ENCODE peak calls at places on chromosomes 11 and 22, in seven cellular contexts. A is fibroblast of lung, P is GM23338, G is psoas muscle, Q is pancreas, F is HCT116, N is breast epithelium. Y is an unnamed sample. For H3K4me1, the result is how much of the 10 kb centered on the place peaks cover.

GRCh38 chr22:23269441-23270211 is 89.3 kb downstream of the BCR start:
- DNase-seq in A (no peak), P (peak), G (no peak), Q (no peak), F (no peak), N (no peak), Y (no peak)

GRCh38 chr11:11532574-11532973 is 89.2 kb downstream of the GALNT18 start:
- DNase-seq in A (peak), P (no peak), G (no peak), Q (no peak), F (no peak), N (no peak), Y (no peak)

GRCh38 chr11:113159967-113160621 is 154.3 kb upstream of the TTC12 start:
- DNase-seq in A (no peak), P (no peak), G (no peak), Q (no peak), F (no peak), N (no peak), Y (peak)

GRCh38 chr11:127521413-127521812 is 520.8 kb upstream of the KIRREL3 start:
- DNase-seq in A (peak), P (no peak), G (no peak), Q (no peak), F (no peak), N (no peak), Y (no peak)

GRCh38 chr11:104095791-104096190 is 59.4 kb downstream of the DDI1 start:
- DNase-seq in A (no peak), P (no peak), G (no peak), Q (no peak), F (no peak), N (no peak), Y (no peak)

GRCh38 chr11:128133501-128133900 is 453.9 kb downstream of the ETS1 start:
- DNase-seq in A (peak), P (peak), G (no peak), Q (no peak), F (no peak), N (no peak), Y (no peak)

GRCh38 chr11:59102259-59102765 is 4.7 kb upstream of the FAM111B start:
- DNase-seq in A (peak), P (peak), G (peak), Q (peak), F (no peak), N (peak), Y (peak)

GRCh38 chr11:66625041-66625751 is 8.8 kb downstream of the RBM14 start:
- DNase-seq in A (no peak), P (no peak), G (no peak), Q (no peak), F (no peak), N (no peak), Y (no peak)

GRCh38 chr11:130323452-130324448 is 9.0 kb upstream of the ZBTB44 start:
- DNase-seq in A (peak), P (no peak), G (no peak), Q (no peak), F (no peak), N (no peak), Y (no peak)

GRCh38 chr11:20310137-20310536 is 53.4 kb upstream of the HTATIP2 start:
- DNase-seq in A (no peak), P (no peak), G (no peak), Q (no peak), F (no peak), N (no peak), Y (no peak)

GRCh38 chr22:35324067-35324466 is 24.4 kb downstream of the TOM1 start:
- DNase-seq in A (no peak), P (no peak), G (peak), Q (no peak), F (no peak), N (no peak), Y (no peak)

GRCh38 chr11:11746454-11746853 is 95.3 kb upstream of the USP47 start:
- DNase-seq in A (no peak), P (no peak), G (no peak), Q (no peak), F (no peak), N (no peak), Y (no peak)

GRCh38 chr11:95698939-95699562 is 90.5 kb downstream of the FAM76B start:
- DNase-seq in A (peak), P (no peak), G (no peak), Q (no peak), F (no peak), N (no peak), Y (no peak)

GRCh38 chr11:60978546-60979380 is 7.3 kb downstream of the CD6 start:
- DNase-seq in A (peak), P (no peak), G (no peak), Q (no peak), F (no peak), N (no peak), Y (no peak)

GRCh38 chr22:36405671-36406070 is 17.9 kb upstream of the MYH9 start:
- DNase-seq in A (no peak), P (no peak), G (no peak), Q (no peak), F (no peak), N (no peak), Y (no peak)

GRCh38 chr11:74860743-74861142 is 88.1 kb downstream of the XRRA1 start:
- DNase-seq in A (no peak), P (no peak), G (no peak), Q (no peak), F (no peak), N (no peak), Y (no peak)

GRCh38 chr22:35971418-35972119 is 57.1 kb downstream of the RBFOX2 start:
- DNase-seq in A (peak), P (no peak), G (no peak), Q (no peak), F (no peak), N (no peak), Y (no peak)

DNA sequence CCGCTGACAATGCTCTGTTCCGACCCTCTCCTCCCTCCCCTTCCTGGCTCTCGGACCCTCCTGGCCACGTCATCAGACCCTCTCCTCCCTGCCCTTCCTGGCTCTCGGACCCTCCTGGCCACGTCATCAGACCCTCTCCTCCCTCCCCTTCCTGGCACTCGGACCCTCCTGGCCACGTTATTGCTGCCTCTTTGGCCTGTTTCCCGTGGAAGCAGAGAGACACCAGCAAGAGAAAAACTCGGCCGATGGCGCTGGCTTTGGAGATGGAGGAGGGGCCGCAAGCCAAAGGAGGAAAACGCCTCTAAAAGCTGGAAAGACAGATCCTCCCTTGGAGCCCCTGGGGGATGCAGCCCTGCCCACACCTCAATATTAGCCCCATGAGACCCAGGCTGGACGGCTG is 463.3 kb downstream of the BRD1 start:
- DNase-seq in A (no peak), P (no peak), G (no peak), Q (no peak), F (no peak), N (peak), Y (no peak)
- H3K4me3 ChIP-seq in A (no peak), P (no peak), G (no peak), Q (no peak), F (no peak), N (no peak), Y (no peak)

DNA sequence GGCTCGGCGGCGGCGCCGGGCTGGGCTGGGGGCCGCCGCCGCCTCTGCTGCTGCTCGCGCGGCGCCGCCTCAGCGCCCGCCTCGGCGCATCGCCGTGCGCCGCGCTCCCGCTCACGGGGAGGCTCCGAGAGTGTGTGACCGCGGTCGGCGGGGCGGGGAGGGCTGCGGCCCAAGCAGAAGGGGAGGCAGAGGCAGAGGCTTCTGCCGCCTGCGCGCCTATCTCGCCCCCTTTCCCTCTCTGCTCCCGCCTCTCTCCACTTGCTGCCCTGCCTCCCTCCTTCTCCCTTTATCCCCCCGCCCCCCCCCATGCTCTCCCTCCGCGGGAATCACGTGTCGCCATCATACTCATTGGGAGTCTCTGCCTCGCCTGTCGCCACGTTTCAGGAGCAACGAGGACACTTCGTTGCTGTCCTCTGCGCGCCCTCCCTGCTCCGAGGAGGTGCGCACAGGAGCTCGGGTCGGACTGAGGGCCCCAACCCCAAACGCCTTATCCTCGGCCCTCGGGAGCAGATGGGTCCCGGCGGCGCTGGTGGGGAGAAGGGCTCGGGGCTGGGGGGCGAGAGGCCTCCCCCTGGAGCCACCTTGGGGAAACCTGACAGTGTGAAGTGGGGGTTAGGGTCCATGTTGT is at the start of gene GUCY1A2:
- DNase-seq in A (peak), P (peak), G (peak), Q (peak), F (no peak), N (no peak), Y (no peak)
- H3K27ac ChIP-seq in A (no peak), P (no peak), G (no peak), Q (peak), F (no peak), N (no peak), Y (no peak)

DNA sequence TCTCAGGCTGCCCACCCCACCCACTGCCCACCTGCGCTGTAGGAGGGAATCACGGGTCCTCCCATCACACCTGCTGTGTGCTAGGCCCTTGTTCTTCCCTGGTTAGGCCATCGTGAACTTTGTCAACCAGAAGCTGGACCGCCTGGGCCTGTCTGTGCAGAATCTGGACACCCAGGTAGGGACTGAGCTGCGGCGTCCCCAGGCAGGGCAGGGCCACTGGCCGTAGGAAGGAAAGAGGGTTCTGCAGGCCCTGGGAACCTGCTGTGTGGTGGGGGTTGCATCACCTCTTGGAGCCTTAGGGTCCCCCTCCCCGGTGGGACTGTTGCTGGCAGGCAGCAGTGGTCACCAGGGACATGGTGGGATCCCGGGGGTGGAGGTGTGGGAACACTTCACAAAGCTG is 15.5 kb downstream of the PARVG start:
- DNase-seq in A (no peak), P (no peak), G (no peak), Q (no peak), F (no peak), N (no peak), Y (no peak)
- H3K4me1 ChIP-seq in A (under half), P (under half), G (under half), Q (under half), F (under half), N (under half), Y (under half)

GRCh38 chr11:107708787-107709186 is 3.1 kb downstream of the SLN start:
- DNase-seq in A (no peak), P (no peak), G (peak), Q (no peak), F (no peak), N (no peak), Y (no peak)
- H3K4me3 ChIP-seq in A (no peak), P (no peak), G (peak), Q (no peak), F (no peak), N (no peak), Y (no peak)

DNA sequence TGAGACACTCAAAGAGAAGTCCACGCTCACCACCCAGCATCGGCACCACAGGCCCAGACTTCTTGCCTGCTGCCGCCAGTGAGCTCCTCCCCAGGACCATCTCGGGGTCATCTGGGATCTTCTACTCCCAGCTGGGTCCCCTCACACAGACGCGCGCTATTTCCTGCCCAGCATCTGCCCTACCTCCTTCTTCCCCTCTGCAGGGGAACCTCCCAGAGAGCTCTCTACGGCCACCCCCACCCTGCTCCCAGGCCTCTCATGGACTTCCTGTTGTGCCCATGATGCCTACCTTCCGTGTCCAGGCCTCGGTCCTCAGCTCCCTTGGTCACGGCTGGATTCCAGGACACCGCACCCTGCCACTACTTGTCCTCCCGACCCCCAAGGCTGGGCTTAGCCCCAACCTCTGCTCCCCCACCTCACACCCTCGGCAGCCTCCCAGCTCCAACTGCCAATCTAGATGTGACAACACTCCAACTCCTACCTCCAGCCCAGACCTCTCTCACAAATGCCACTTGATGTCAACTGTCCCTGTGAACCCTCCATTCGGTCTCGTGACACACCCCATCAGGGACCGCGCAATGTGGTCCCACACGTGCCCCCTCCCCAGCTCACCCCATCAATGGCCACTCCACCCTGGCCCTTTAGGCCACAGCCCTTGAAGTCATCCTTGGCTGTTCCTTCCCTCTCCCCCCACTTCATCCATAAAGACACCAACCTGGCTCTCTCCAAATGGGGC is 45.3 kb downstream of the SGSM3 start:
- DNase-seq in A (no peak), P (no peak), G (no peak), Q (no peak), F (no peak), N (peak), Y (no peak)
- H3K27ac ChIP-seq in A (peak), P (no peak), G (no peak), Q (no peak), F (no peak), N (peak), Y (peak)

GRCh38 chr11:1306186-1307162 is 3.0 kb downstream of the TOLLIP start:
- DNase-seq in A (no peak), P (no peak), G (no peak), Q (peak), F (no peak), N (no peak), Y (no peak)
- H3K4me1 ChIP-seq in A (under half), P (under half), G (half or more), Q (half or more), F (under half), N (under half), Y (under half)

DNA sequence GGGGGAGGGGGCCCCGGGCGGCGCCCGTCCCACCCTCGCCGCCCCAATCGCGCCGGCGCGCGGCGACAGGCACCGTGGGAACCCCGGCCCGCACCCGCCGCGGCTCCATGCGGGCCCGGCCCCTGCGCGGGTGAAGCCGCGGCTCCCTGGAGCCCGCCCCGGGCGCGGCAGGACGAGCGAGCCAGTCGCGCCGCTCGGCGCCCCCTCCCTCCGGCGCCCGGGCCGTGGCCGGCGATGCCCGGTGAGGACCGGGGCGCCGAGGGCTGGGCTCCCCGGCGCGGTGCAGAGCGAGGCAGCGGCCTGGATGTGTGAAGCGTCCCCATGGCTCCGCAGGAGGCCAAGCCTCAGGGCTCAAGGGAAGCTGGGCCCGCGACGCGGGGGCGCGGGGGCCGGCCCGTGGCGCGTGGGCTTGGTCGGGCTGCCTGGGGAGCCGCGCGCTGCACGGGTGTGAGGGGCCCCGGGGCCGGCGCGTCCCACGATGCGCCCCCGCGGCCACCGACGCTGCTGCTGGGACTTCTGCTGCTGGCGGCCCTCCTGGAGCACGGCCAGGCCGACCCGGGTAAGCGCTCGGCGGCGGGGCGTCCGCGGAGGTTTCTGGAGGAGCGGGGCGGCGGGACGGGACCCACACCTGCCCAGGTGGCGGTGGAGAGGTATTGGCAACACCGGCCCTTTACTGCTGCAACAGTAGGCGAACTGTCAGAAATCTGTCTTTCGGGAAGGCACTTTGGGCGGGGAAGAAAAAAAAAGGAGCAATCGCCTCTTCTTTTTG is 119.3 kb downstream of the HIPK3 start:
- DNase-seq in A (peak), P (peak), G (no peak), Q (no peak), F (no peak), N (no peak), Y (no peak)
- H3K4me3 ChIP-seq in A (peak), P (peak), G (peak), Q (peak), F (no peak), N (peak), Y (peak)

DNA sequence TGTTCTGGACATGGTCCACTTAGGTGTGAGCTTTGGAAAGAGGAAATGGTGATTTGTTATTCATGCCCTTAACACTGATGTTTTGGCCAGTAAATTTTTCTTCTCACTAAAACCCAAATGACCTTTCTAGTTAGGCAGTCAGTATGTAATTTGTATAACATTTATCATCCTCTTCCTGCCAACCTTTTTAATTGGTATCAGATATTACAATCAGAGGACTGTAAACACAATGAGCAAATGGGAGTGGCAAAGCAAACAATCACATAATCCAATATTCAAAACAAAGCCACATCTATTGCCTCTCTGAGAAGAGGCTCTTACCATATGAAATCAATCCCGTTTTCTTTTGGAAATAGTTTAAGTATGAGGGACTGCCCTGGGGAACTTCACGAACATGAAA is 49.1 kb downstream of the BBOX1 start:
- DNase-seq in A (no peak), P (no peak), G (no peak), Q (no peak), F (no peak), N (no peak), Y (no peak)
- H3K27ac ChIP-seq in A (no peak), P (no peak), G (no peak), Q (no peak), F (no peak), N (no peak), Y (no peak)